ENCODE peak calls at places on chromosome 12, in eight cellular contexts. F is fibroblast of lung, K is transverse colon, Q is pancreas, U is RWPE1, M is tibial artery, C is A549, P is SK-N-SH. A is an unnamed sample.

GRCh38 chr12:89286506-89286905 is 65.8 kb downstream of the DUSP6 start:
- DNase-seq in F (no peak), K (no peak), Q (no peak), U (no peak), M (no peak), C (no peak), P (no peak), A (no peak)

GRCh38 chr12:59624732-59625455 is 29.1 kb downstream of the SLC16A7 start:
- DNase-seq in F (no peak), K (no peak), Q (no peak), U (no peak), M (no peak), C (no peak), P (no peak), A (no peak)

GRCh38 chr12:93662961-93663728 is 14.0 kb upstream of the CRADD start:
- DNase-seq in F (no peak), K (no peak), Q (peak), U (no peak), M (peak), C (no peak), P (no peak), A (no peak)

GRCh38 chr12:93526786-93527428 is 45.6 kb upstream of the SOCS2 start:
- DNase-seq in F (peak), K (no peak), Q (no peak), U (peak), M (no peak), C (peak), P (no peak), A (no peak)

GRCh38 chr12:109435428-109436180 is 41.5 kb downstream of the KCTD10 start:
- DNase-seq in F (no peak), K (no peak), Q (no peak), U (no peak), M (no peak), C (no peak), P (no peak), A (no peak)

GRCh38 chr12:48824112-48824511 is 5.8 kb downstream of the CACNB3 start:
- DNase-seq in F (no peak), K (no peak), Q (no peak), U (peak), M (no peak), C (no peak), P (no peak), A (no peak)

GRCh38 chr12:75443709-75444108 is 36.8 kb upstream of the GLIPR1 start:
- DNase-seq in F (peak), K (no peak), Q (no peak), U (no peak), M (no peak), C (no peak), P (no peak), A (no peak)

GRCh38 chr12:102478416-102479098 is 1.8 kb downstream of the IGF1 start:
- DNase-seq in F (no peak), K (peak), Q (no peak), U (no peak), M (no peak), C (no peak), P (no peak), A (no peak)

GRCh38 chr12:99498756-99499155 is 148.8 kb upstream of the GARIN6 start:
- DNase-seq in F (peak), K (no peak), Q (no peak), U (peak), M (no peak), C (peak), P (no peak), A (no peak)

DNA sequence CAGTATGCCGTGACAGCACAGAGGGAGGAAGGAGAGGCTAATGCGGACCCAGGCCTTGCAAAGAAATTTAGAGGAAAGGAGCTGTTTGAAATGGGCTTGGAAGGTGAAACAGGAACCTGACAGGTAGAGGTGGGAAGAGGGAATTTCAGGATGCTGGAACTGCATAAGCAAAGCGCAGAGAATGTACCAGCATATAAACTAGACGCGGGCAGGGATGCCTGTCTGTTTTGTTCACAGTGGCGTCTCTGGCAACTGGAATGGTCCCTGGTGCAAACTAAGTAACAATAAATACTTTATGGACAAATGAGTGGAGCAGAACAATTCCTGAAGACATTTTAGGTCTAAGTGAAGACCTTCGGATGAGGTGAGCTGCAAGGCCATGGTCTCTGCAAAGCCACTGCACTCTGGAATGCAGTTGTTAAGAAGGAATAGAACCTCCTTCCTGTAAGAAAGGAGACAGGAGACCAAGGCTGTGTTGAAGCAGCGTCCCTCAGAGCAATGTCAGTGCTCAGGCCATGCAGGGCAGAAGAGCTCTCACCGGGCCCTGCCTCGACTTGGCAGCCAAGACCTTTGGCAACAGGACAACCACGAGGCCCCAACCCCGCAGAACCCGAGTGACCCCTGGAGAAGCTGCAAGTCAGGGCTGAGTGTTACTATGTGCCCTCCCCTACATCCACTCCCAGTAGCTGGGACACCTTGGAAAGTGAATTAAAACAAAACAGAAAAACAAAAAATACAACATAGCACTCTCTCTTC is 42.8 kb downstream of the PITPNM2 start:
- DNase-seq in F (no peak), K (no peak), Q (no peak), U (no peak), M (no peak), C (no peak), P (no peak), A (no peak)
- TF ChIP-seq CTCF in F (no peak), K (no peak), Q (no peak), U (no peak), M (no peak), C (no peak), P (no peak), A (no peak)

DNA sequence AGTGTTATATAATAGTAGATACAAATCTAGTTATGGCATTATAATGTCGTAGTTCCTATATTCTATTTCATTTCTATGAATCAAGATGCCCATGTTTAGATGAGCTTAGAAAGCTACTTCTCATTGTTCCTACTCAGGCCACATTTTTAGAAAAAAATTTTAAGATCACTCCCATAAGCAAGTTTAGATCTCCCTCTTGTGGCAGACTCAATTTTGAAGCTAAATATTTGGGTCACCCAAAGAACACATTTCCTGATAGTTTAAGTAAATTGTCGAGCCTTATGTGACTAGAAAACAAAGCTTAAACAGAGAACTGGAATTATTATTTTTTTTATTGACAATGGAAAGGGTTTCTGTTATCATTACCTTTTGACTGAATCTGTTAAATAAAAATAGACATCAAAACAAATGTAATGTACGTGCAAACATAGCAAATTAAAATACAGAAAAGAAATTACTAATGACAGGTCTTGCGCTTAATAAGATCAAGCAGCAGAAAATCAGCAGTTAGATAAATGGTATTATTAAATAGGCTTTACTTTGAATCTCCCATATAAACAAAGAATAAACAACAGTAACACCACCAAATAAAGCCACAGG is 180.2 kb downstream of the ACSS3 start:
- DNase-seq in F (peak), K (no peak), Q (no peak), U (peak), M (no peak), C (no peak), P (peak), A (no peak)
- H3K27ac ChIP-seq in F (no peak), K (no peak), Q (no peak), U (no peak), M (no peak), C (no peak), P (no peak), A (peak)

GRCh38 chr12:111417290-111417689 is 11.6 kb downstream of the SH2B3 start:
- DNase-seq in F (no peak), K (no peak), Q (no peak), U (no peak), M (no peak), C (no peak), P (no peak), A (no peak)
- TF ChIP-seq CTCF in F (no peak), K (no peak), Q (no peak), U (no peak), M (no peak), C (no peak), P (no peak), A (no peak)

GRCh38 chr12:66823857-66824570 is 145.1 kb upstream of the GRIP1 start:
- DNase-seq in F (no peak), K (no peak), Q (no peak), U (peak), M (no peak), C (peak), P (no peak), A (no peak)

GRCh38 chr12:66819587-66819986 is 140.7 kb upstream of the GRIP1 start:
- DNase-seq in F (no peak), K (no peak), Q (no peak), U (no peak), M (no peak), C (no peak), P (no peak), A (no peak)

DNA sequence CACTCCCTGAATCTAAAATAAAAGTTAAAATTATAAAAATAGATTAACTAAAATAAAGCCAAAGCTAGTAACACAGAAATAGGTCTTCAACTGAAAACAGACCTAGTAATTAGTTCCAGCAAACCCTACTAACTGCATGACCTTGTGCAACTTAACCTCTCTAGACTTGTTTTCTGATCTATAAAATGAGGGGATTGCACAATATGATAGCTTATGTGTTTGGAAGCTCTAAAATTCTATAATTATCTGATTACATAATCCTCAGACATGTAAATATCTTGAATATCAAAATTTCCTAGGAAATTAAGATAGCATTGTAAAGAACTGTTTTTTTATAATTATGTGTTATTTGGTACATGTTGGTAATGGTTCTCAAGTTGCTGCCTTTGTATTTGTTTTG is 144.1 kb upstream of the GRIP1 start:
- DNase-seq in F (no peak), K (no peak), Q (no peak), U (no peak), M (no peak), C (no peak), P (no peak), A (no peak)
- H3K27ac ChIP-seq in F (no peak), K (no peak), Q (no peak), U (no peak), M (no peak), C (no peak), P (no peak), A (no peak)

GRCh38 chr12:123028475-123028874 is 48.0 kb downstream of the ARL6IP4 start:
- DNase-seq in F (no peak), K (no peak), Q (no peak), U (no peak), M (no peak), C (no peak), P (no peak), A (no peak)
- TF ChIP-seq CTCF in F (no peak), K (no peak), Q (no peak), U (no peak), M (no peak), C (no peak), P (no peak), A (no peak)

GRCh38 chr12:46436741-46437140 is 64.2 kb upstream of the SLC38A2 start:
- DNase-seq in F (no peak), K (no peak), Q (no peak), U (no peak), M (no peak), C (no peak), P (no peak), A (no peak)

GRCh38 chr12:46433829-46434228 is 61.3 kb upstream of the SLC38A2 start:
- DNase-seq in F (no peak), K (no peak), Q (no peak), U (no peak), M (no peak), C (no peak), P (no peak), A (no peak)

GRCh38 chr12:46438256-46438655 is 65.7 kb upstream of the SLC38A2 start:
- DNase-seq in F (peak), K (no peak), Q (no peak), U (no peak), M (no peak), C (no peak), P (no peak), A (no peak)

GRCh38 chr12:46437411-46437810 is 64.8 kb upstream of the SLC38A2 start:
- DNase-seq in F (no peak), K (no peak), Q (no peak), U (no peak), M (no peak), C (no peak), P (no peak), A (no peak)

GRCh38 chr12:46435625-46436024 is 63.1 kb upstream of the SLC38A2 start:
- DNase-seq in F (no peak), K (no peak), Q (no peak), U (no peak), M (no peak), C (no peak), P (no peak), A (no peak)
- H3K27ac ChIP-seq in F (no peak), K (no peak), Q (no peak), U (no peak), M (no peak), C (no peak), P (no peak), A (no peak)